ENCODE peak calls at places on chromosomes 12 and 14, in six cellular contexts. L, A, C, J, S and M are unnamed samples.

GRCh38 chr12:104604070-104604994 is 147.6 kb downstream of the CHST11 start:
- DNase-seq in L (peak; percentile 75), S (peak; percentile 63), A (peak; percentile 97), C (peak; percentile 75), J (peak; percentile 43), M (no peak)

GRCh38 chr14:50210074-50210473 is 21.3 kb downstream of the SOS2 start:
- DNase-seq in C (no peak), S (no peak), J (no peak), L (no peak), A (no peak), M (no peak)

GRCh38 chr14:103803661-103804060 is 43.7 kb downstream of the PPP1R13B start:
- DNase-seq in J (no peak), A (peak; percentile 19), C (no peak), S (no peak), L (no peak), M (no peak)

GRCh38 chr12:85559534-85559933 is 276.7 kb downstream of the RASSF9 start:
- DNase-seq in A (no peak), C (no peak), L (no peak), J (no peak), S (no peak), M (no peak)

GRCh38 chr12:53866727-53867126 is 71.9 kb upstream of the HOXC13 start:
- DNase-seq in L (no peak), A (no peak), S (no peak), J (no peak), C (no peak), M (no peak)

GRCh38 chr12:70919597-70920035 is 922 bp downstream of the PTPRR start:
- DNase-seq in S (no peak), J (no peak), L (no peak), C (no peak), A (peak; percentile 36), M (no peak)

GRCh38 chr14:22898302-22898894 is 15.4 kb downstream of the REM2 start:
- DNase-seq in S (no peak), L (no peak), C (no peak), J (no peak), A (peak; percentile 23), M (no peak)

GRCh38 chr12:106358410-106359241 is 1.1 kb downstream of the POLR3B start:
- DNase-seq in C (peak; percentile 17), S (no peak), A (peak; percentile 86), L (no peak), J (no peak), M (peak; percentile 14)

GRCh38 chr12:131487379-131488129 is 223.3 kb upstream of the SFSWAP start:
- DNase-seq in J (no peak), A (no peak), C (no peak), L (no peak), S (no peak), M (peak; percentile 45)

GRCh38 chr12:129693731-129694130 is 210.1 kb downstream of the TMEM132D start:
- DNase-seq in A (no peak), J (no peak), L (no peak), C (no peak), S (no peak), M (no peak)

GRCh38 chr12:107322063-107322462 is 228.7 kb upstream of the CRY1 start:
- DNase-seq in C (no peak), S (no peak), J (no peak), A (no peak), L (no peak), M (no peak)

GRCh38 chr12:120972870-120973543 is 5.3 kb upstream of the HNF1A start:
- DNase-seq in C (no peak), S (no peak), A (no peak), L (no peak), J (peak; percentile 67), M (no peak)

GRCh38 chr12:25241171-25242020 is 9.3 kb downstream of the KRAS start:
- DNase-seq in S (no peak), C (no peak), J (no peak), A (peak; percentile 79), L (no peak), M (no peak)

GRCh38 chr12:82174936-82175335 is 183.3 kb downstream of the CCDC59 start:
- DNase-seq in A (no peak), S (no peak), C (peak; percentile 28), J (no peak), L (no peak), M (peak; percentile 94)

GRCh38 chr12:39230086-39230485 is 212.8 kb downstream of the KIF21A start:
- DNase-seq in S (no peak), A (no peak), L (no peak), C (no peak), J (no peak), M (no peak)

GRCh38 chr12:94641283-94641682 is 9.1 kb downstream of the TMCC3 start:
- DNase-seq in C (no peak), L (no peak), A (no peak), J (no peak), S (no peak), M (no peak)

GRCh38 chr12:570237-570925 is 92.9 kb downstream of the NINJ2 start:
- DNase-seq in J (no peak), A (peak; percentile 85), S (peak; percentile 81), C (peak; percentile 80), L (no peak), M (no peak)

GRCh38 chr12:110844551-110845395 is 2.0 kb upstream of the CCDC63 start:
- DNase-seq in S (peak; percentile 62), A (peak; percentile 89), L (no peak), C (no peak), J (no peak), M (no peak)

GRCh38 chr14:30058401-30058800 is 130.8 kb upstream of the PRKD1 start:
- DNase-seq in A (peak; percentile 16), C (no peak), L (no peak), S (no peak), J (no peak), M (no peak)

GRCh38 chr12:13165578-13166120 is 30.9 kb upstream of the EMP1 start:
- DNase-seq in J (no peak), L (peak; percentile 11), A (peak; percentile 75), C (peak; percentile 71), S (peak; percentile 54), M (peak; percentile 30)

DNA sequence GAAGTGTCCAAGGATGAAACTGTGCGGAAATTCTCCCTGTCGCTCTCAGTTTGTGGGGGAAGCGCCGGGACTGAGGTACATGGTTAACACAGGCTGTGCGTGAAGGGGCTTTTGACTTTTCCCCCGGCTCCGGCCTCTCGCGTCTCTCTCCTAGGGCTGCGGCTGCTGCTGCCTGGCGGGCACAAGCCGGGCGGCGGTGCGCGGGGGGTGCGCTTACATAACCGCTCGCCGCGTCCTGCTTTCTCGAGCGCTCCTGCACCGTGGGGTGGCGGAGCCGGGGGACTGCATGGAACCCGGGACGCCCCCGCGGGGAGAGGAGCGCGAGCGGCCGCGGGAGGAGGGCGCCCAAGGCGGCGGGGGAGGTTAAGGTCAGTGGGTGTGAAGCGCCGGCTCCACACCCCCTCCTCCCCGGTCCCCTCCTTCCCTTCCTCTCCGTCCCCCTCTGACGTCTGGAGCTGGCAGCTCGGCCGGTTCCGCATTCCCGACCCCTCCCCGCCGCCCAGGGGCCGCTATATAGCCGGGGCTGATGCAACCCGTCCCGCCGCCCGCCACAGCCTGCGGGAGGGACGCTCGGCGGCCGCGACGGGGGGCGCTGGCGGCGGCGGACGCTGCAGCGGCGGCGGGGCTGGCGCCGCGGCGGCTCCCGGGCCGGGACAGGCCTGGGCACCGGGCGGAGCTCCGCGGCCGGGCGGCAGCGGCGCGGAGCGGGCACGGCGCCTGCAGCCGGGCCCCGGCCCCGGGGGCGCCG is at the start of gene JDP2:
- DNase-seq in L (peak; percentile 69), J (no peak), S (peak; percentile 97), C (peak; percentile 95), A (peak; percentile 85), M (no peak)
- TF ChIP-seq CTCF in L (no peak), J (no peak), S (peak; percentile 47), C (peak; percentile 44), A (no peak), M (no peak)

GRCh38 chr12:22268973-22269372 is 65.5 kb downstream of the ST8SIA1 start:
- DNase-seq in L (no peak), C (no peak), S (no peak), A (peak; percentile 75), J (no peak), M (no peak)

GRCh38 chr12:22268406-22268805 is 66.1 kb downstream of the ST8SIA1 start:
- DNase-seq in S (no peak), L (no peak), C (no peak), J (no peak), A (no peak), M (no peak)

GRCh38 chr12:22262309-22262708 is 72.2 kb downstream of the ST8SIA1 start:
- DNase-seq in L (no peak), C (no peak), A (peak; percentile 15), J (no peak), S (no peak), M (no peak)

GRCh38 chr12:22264380-22264779 is 70.1 kb downstream of the ST8SIA1 start:
- DNase-seq in S (no peak), L (no peak), C (no peak), J (no peak), A (no peak), M (no peak)

DNA sequence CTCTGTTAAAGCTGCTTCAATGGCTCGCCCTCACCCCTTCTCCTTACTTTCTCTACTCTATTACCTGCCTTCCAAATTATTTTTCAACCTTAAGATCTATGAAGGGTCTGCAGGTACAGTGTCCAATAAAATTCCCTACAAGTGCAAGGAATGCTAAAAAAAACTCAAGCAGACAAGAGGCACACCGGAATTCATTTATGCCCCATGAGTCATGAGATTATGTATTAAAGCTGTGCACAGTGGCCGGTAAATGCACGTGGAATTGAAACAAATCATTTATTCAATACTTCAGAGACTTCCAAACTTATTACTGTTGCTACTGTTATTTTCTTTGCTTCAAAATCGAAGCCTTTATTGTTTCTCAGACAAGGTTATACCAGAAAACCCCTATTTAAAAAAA is 68.4 kb downstream of the ST8SIA1 start:
- DNase-seq in L (no peak), A (no peak), S (no peak), C (no peak), J (no peak), M (no peak)
- TF ChIP-seq CTCF in L (no peak), A (no peak), S (no peak), C (no peak), J (no peak), M (no peak)

GRCh38 chr12:30694971-30695326 is 720 bp downstream of the IPO8 start:
- DNase-seq in L (peak; percentile 27), A (peak; percentile 37), S (no peak), J (no peak), C (peak; percentile 58), M (no peak)
- TF ChIP-seq CTCF in L (no peak), A (peak; percentile 14), S (no peak), J (no peak), C (no peak), M (no peak)

GRCh38 chr12:74379114-74379513 is 158.5 kb upstream of the ATXN7L3B start:
- DNase-seq in C (no peak), J (no peak), A (no peak), S (no peak), L (no peak), M (no peak)
- TF ChIP-seq CTCF in C (no peak), J (no peak), A (no peak), S (no peak), L (no peak), M (no peak)